ENCODE peak calls at places on chromosomes 3 and 15, in nine cellular contexts. E, A, X, T, Y, B, V, I and P are unnamed samples. For H3K9me3, the result is how much of the 10 kb centered on the place peaks cover.

GRCh38 chr15:38782156-38782555 is 217.5 kb upstream of the RASGRP1 start:
- DNase-seq in T (no peak), I (no peak), V (no peak), A (no peak), E (no peak), X (no peak), Y (no peak), B (no peak), P (no peak)

GRCh38 chr3:171175840-171176239 is 149.3 kb upstream of the SLC2A2 start:
- DNase-seq in X (no peak), V (no peak), T (no peak), Y (no peak), B (no peak), A (no peak), E (no peak), I (no peak), P (no peak)

GRCh38 chr3:30112904-30113484 is 493.4 kb upstream of the TGFBR2 start:
- DNase-seq in A (no peak), X (no peak), I (no peak), Y (no peak), T (no peak), V (peak), B (no peak), E (no peak), P (no peak)

GRCh38 chr3:13525827-13526625 is 22.9 kb upstream of the FBLN2 start:
- DNase-seq in I (no peak), Y (peak), A (no peak), T (no peak), V (peak), X (no peak), B (no peak), E (no peak), P (no peak)

GRCh38 chr3:170419301-170420087 is 826 bp downstream of the CLDN11 start:
- DNase-seq in Y (no peak), T (peak), B (no peak), E (no peak), V (peak), I (no peak), A (peak), X (no peak), P (no peak)

GRCh38 chr3:132730891-132731580 is 8.8 kb upstream of the NPHP3 start:
- DNase-seq in B (no peak), E (no peak), A (no peak), V (peak), Y (no peak), T (no peak), I (no peak), X (no peak), P (no peak)

GRCh38 chr3:10770547-10770946 is 45.5 kb upstream of the SLC6A11 start:
- DNase-seq in T (no peak), Y (no peak), E (no peak), B (no peak), A (no peak), V (no peak), I (no peak), X (no peak), P (no peak)

GRCh38 chr3:95134693-95135375 is 1072.0 kb downstream of the NSUN3 start:
- DNase-seq in B (no peak), X (no peak), T (no peak), A (no peak), V (no peak), E (no peak), Y (no peak), I (no peak), P (no peak)

GRCh38 chr15:40769310-40770146 is at the start of gene C15orf62:
- DNase-seq in E (peak), I (peak), X (peak), B (no peak), Y (peak), T (no peak), A (no peak), V (no peak), P (no peak)

GRCh38 chr15:40767838-40768491 is 1.8 kb upstream of the C15orf62 start:
- DNase-seq in V (no peak), B (no peak), A (no peak), Y (no peak), I (no peak), E (no peak), T (no peak), X (no peak), P (no peak)

GRCh38 chr15:40766194-40766830 is 2.4 kb downstream of the GCHFR start:
- DNase-seq in E (no peak), A (no peak), X (no peak), Y (no peak), I (no peak), T (no peak), V (no peak), B (no peak), P (no peak)

GRCh38 chr15:40768492-40769309 is 1.1 kb upstream of the C15orf62 start:
- DNase-seq in V (no peak), A (no peak), B (no peak), E (peak), I (no peak), X (no peak), Y (no peak), T (no peak), P (no peak)

DNA sequence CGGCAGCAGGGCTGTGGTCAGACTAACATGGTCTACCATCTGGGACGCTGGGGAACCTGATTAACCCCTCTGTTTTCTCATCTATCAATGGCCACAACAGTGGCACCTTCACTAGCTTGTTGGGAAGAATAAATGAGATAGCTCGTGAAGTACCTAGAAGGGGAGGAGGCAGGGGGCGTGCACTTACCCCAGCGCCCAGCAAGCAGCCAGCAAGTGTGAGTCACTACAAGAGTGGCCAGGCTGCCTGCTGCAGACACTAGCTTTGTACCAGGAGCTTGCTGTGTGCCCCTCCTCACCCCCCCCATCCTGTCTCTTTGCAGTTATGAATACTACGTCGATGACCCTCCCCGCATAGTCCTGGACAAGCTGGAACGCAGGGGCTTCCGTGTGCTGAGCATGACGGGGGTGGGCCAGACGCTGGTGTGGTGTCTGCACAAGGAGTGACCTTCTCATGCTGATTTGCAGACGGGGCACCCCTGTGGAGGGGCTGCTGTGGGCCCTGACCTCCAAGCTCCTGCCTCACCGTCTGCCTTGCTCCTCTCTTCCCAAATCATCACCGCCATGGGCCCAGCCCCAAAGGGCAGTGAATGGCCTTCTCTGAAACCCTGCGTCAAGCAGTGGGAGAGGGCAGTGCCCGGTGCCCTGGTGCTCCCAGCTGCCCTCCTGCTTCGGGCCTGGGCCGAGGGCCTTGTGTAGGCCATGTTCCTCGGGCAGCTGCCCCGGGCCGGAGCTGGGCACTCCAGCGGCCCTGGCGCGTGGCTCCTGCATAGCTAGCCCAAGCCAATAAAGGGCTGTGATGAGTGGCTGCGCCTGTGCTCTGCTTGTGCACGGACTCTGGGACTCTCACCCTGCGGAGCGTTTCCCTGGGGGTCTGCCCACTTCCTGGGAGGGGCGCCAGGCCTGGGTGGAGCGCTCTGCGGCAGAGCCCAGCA is 2.6 kb upstream of the C15orf62 start:
- DNase-seq in A (no peak), B (no peak), E (no peak), X (no peak), V (no peak), Y (peak), I (no peak), T (no peak), P (no peak)
- H3K9me3 ChIP-seq in A (under half), B (under half), E (under half), X (under half), V (under half), Y (under half), I (under half), T (under half), P (under half)

DNA sequence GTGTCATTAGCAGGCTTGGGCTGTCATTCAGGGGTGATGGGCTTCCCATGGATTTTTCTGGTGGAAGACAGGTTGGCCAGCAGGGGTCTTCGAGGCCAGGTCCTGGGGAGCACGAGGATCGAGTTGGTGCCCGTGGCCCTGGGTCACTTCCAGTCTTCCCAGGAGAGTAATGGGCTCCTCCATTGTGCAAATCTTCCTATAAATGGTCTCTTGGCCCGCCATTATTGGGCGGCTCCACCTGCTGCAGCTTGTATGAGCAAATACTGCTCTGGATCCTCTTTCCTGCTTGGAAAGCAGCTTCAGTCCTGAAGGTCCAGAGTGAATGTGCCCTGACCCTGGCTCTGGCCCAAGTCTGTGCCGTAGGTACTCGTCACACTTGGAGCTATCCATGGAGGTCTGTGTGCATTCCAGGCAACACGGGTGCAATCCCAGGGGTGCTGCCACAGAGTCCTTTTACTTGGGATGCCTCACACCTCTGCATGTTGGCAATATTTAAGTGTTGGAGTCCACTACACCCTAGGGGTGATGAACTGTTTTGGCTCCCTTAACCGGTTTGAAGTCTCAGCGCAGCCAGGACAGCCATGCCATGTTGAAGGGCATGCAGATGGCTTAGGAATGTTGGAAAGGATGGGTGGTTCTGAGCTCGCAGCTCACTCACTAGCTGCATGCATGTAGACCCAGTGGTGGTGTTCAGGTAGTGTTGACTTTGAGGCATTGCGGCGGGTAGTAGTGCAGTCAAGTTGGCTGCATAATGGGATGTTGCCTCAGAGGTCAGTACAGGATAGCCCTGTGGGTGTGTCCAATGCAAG is 97.6 kb downstream of the SNRPN start:
- DNase-seq in Y (no peak), I (no peak), T (no peak), V (no peak), A (no peak), X (no peak), B (no peak), E (peak), P (no peak)
- H3K9me3 ChIP-seq in Y (half or more), I (half or more), T (under half), V (under half), A (half or more), X (half or more), B (under half), E (half or more), P (half or more)

DNA sequence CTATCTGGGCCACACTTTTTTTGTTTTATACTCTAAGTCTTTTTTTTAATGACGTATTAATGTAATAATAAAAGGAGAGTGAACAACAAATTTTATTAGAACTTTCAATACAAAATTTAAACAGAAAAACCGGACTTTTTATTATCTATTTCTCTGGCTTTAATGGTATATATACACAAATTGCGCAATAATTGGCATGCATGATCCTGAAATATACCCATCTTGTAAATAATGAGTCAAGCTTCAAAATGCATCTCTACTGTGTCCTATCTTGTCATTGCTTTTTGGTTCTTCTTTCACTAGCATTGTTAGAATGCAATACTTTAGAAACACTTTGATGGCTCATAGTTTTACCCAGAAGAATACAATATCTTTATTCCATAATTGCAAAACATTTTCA is 963.6 kb downstream of the CADM2 start:
- DNase-seq in E (no peak), X (no peak), V (no peak), Y (no peak), T (no peak), A (no peak), I (no peak), B (no peak), P (no peak)
- H3K9me3 ChIP-seq in E (under half), X (under half), V (under half), Y (under half), T (under half), A (under half), I (under half), B (under half), P (under half)

GRCh38 chr15:48730506-48730905 is 80.4 kb downstream of the CEP152 start:
- DNase-seq in Y (no peak), B (no peak), V (no peak), X (no peak), E (no peak), T (no peak), I (no peak), A (no peak), P (no peak)

GRCh38 chr15:48733615-48734014 is 77.3 kb downstream of the CEP152 start:
- DNase-seq in I (no peak), Y (no peak), T (no peak), A (no peak), E (no peak), V (no peak), B (no peak), X (no peak), P (no peak)
- H3K9me3 ChIP-seq in I (under half), Y (under half), T (under half), A (under half), E (under half), V (under half), B (under half), X (under half), P (under half)

GRCh38 chr3:169104541-169104940 is 559.0 kb downstream of the MECOM start:
- DNase-seq in E (no peak), Y (no peak), V (no peak), I (no peak), X (no peak), A (no peak), B (no peak), T (no peak), P (no peak)

GRCh38 chr3:169104972-169105371 is 558.5 kb downstream of the MECOM start:
- DNase-seq in I (no peak), X (no peak), E (no peak), V (no peak), A (no peak), B (no peak), Y (no peak), T (no peak), P (no peak)

GRCh38 chr3:169106662-169107061 is 556.9 kb downstream of the MECOM start:
- DNase-seq in I (no peak), T (no peak), B (no peak), Y (no peak), V (no peak), E (no peak), X (no peak), A (no peak), P (no peak)

GRCh38 chr3:169100616-169101015 is 562.9 kb downstream of the MECOM start:
- DNase-seq in T (no peak), A (no peak), I (no peak), X (no peak), V (no peak), B (no peak), E (no peak), Y (no peak), P (no peak)

DNA sequence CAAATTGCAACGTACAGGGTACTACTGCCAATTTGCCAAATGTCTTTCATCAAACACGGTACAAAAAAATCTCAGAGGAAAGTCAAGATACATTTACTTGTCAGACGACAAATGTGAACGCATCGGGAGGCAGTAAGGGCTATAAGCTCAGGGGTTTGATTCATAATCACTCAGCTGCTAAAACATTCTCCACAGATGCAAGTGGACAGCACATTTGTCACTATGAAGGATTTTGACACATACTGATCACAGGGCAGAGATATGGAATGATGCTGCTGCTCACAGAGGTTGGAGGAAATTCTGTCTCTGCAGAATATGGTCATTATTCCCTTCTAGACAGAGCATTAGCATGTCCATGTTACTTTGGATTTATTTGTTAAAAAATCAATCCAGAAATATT is 559.6 kb downstream of the MECOM start:
- DNase-seq in V (no peak), I (no peak), X (no peak), Y (no peak), T (no peak), E (no peak), B (no peak), A (no peak), P (no peak)
- H3K9me3 ChIP-seq in V (under half), I (under half), X (under half), Y (under half), T (under half), E (under half), B (under half), A (under half), P (under half)

DNA sequence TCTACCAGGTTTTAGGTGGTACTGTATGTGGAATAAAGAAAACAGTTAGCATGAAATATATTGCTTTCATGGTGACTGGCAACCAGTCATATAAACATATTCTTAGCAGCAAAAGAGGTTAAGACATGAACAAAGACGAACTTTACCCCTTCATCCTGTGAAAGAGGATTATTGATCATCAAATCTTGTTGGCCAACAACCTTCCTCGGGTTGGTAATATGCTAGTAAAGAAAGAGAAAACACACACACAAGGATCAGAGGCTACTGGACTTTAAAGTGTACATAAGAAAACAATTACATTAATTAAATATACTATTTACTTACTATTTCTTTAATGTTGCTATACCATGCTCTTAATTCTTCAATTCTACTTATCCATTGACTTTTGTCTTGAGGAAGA is 337.9 kb downstream of the TBC1D5 start:
- DNase-seq in V (no peak), B (no peak), I (no peak), A (no peak), X (no peak), T (no peak), E (no peak), Y (no peak), P (no peak)
- H3K9me3 ChIP-seq in V (under half), B (under half), I (under half), A (under half), X (under half), T (under half), E (under half), Y (under half), P (under half)

DNA sequence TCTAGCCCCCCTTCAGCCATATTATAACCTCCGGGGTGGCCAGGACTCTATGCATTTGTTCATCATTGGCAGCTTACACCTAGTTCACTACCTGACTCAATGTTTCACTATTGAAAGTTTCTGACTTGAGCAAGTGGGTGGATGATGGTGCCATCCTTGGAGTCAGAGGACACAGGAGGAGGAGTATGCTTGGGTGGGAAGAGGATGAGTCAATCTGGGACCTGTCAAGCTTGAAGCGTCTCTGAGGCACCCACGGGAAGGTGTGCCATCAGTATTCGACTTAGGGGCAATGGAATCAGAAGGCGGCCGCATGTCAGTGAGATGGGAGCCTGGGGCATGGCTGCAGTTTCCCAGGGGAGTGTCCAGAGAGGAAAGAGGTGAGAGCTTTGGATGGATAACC is 133.3 kb downstream of the EPHB1 start:
- DNase-seq in T (no peak), E (no peak), V (no peak), I (no peak), X (no peak), B (no peak), A (no peak), Y (no peak), P (no peak)
- H3K9me3 ChIP-seq in T (under half), E (under half), V (under half), I (under half), X (under half), B (under half), A (under half), Y (under half), P (under half)

DNA sequence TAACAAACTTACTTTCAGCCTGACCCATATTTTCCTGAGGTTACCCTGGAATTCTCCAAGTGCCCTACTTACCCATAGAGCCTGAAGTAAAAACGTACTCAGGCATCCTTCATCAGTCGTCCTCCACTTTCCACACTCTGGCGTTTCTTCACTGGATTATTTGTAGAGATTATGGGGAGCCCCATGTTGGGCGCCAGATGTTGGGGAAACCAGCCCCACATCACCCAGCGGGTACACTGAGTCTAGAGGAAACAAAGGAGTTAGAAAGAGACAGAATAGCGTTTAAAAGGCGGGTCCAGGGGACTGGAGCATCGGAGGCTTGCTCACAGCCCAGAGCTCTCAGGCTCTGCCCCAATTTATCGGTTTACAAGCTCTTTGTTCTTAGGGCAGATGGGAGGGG is 9.7 kb upstream of the SLC28A2 start:
- DNase-seq in E (no peak), B (no peak), V (peak), Y (no peak), A (no peak), T (no peak), X (no peak), I (no peak), P (no peak)
- H3K9me3 ChIP-seq in E (half or more), B (under half), V (under half), Y (under half), A (half or more), T (under half), X (half or more), I (under half), P (half or more)